ENCODE peak calls at places on chromosome 12, in nine cellular contexts. X is HCT116, O is endothelial cell of umbilical vein, P is HepG2, G is Panc1, I is upper lobe of left lung, N is GM23338, L is stomach, B is suprapubic skin. A is an unnamed sample.

GRCh38 chr12:11815397-11815796 is 165.9 kb downstream of the ETV6 start:
- DNase-seq in N (no peak), P (no peak), B (no peak), I (no peak), O (no peak), G (no peak), X (no peak), L (no peak), A (no peak)

GRCh38 chr12:21155517-21156351 is 24.7 kb downstream of the SLCO1B1 start:
- DNase-seq in O (no peak), P (no peak), G (no peak), L (no peak), B (no peak), N (peak), I (no peak), X (no peak), A (no peak)

GRCh38 chr12:111121840-111122239 is 201.5 kb upstream of the MYL2 start:
- DNase-seq in O (no peak), I (no peak), B (no peak), P (no peak), X (no peak), G (no peak), N (peak), L (no peak), A (no peak)

GRCh38 chr12:117231750-117232149 is 41.5 kb upstream of the FBXO21 start:
- DNase-seq in G (no peak), O (no peak), I (no peak), L (no peak), N (peak), P (no peak), X (peak), B (no peak), A (no peak)

GRCh38 chr12:129258781-129259318 is 405.6 kb downstream of the GLT1D1 start:
- DNase-seq in O (no peak), L (no peak), N (no peak), G (no peak), P (no peak), X (no peak), B (no peak), I (no peak), A (no peak)

GRCh38 chr12:96236221-96236822 is 42.1 kb downstream of the ELK3 start:
- DNase-seq in B (peak), N (no peak), G (no peak), P (no peak), L (no peak), I (peak), X (no peak), O (no peak), A (no peak)

GRCh38 chr12:127054531-127054930 is 1212.4 kb upstream of the TMEM132C start:
- DNase-seq in I (no peak), O (no peak), G (no peak), P (no peak), B (no peak), N (no peak), X (no peak), L (no peak), A (no peak)

GRCh38 chr12:11885261-11886038 is 185.3 kb upstream of the BCL2L14 start:
- DNase-seq in X (no peak), N (no peak), P (peak), O (peak), G (no peak), B (no peak), I (no peak), L (peak), A (no peak)

GRCh38 chr12:12976366-12976765 is 23.7 kb downstream of the HEBP1 start:
- DNase-seq in X (no peak), L (no peak), B (no peak), P (no peak), G (no peak), O (peak), N (no peak), I (no peak), A (no peak)

GRCh38 chr12:85627584-85627983 is 208.6 kb downstream of the RASSF9 start:
- DNase-seq in N (no peak), O (peak), I (no peak), P (no peak), B (no peak), X (no peak), G (no peak), L (no peak), A (no peak)

GRCh38 chr12:85626031-85626781 is 210.0 kb downstream of the RASSF9 start:
- DNase-seq in P (no peak), O (peak), N (no peak), L (no peak), B (no peak), X (peak), G (no peak), I (no peak), A (no peak)

GRCh38 chr12:85623726-85624125 is 212.5 kb downstream of the RASSF9 start:
- DNase-seq in L (no peak), G (no peak), X (no peak), B (no peak), N (no peak), I (no peak), O (no peak), P (no peak), A (no peak)

GRCh38 chr12:85626782-85627171 is 209.4 kb downstream of the RASSF9 start:
- DNase-seq in P (no peak), L (no peak), I (no peak), X (no peak), G (no peak), O (no peak), N (no peak), B (no peak), A (no peak)

GRCh38 chr12:85625467-85625866 is 210.7 kb downstream of the RASSF9 start:
- DNase-seq in B (no peak), G (no peak), I (no peak), N (no peak), X (no peak), L (no peak), O (no peak), P (no peak), A (no peak)
- H3K27ac ChIP-seq in B (no peak), G (no peak), I (no peak), N (no peak), X (no peak), L (no peak), O (peak), P (no peak), A (no peak)

GRCh38 chr12:25958254-25959068 is at the start of gene RASSF8:
- DNase-seq in N (peak), B (peak), X (no peak), O (peak), I (peak), P (peak), G (no peak), L (peak), A (no peak)
- TF ChIP-seq POLR2AphosphoS5 in N (no peak), B (no peak), X (peak), O (peak), I (peak), P (no peak), G (peak), L (no peak), A (no peak)

GRCh38 chr12:16349132-16349463 is 1.7 kb downstream of the MGST1 start:
- DNase-seq in I (no peak), X (no peak), N (peak), O (peak), L (peak), G (no peak), P (peak), B (peak), A (no peak)

GRCh38 chr12:16346931-16347330 is 514 bp upstream of the MGST1 start:
- DNase-seq in O (no peak), N (no peak), P (peak), I (no peak), G (no peak), B (no peak), L (no peak), X (no peak), A (no peak)

GRCh38 chr12:16347391-16348298 is at the start of gene MGST1:
- DNase-seq in N (peak), L (peak), B (peak), X (peak), I (peak), G (no peak), P (peak), O (peak), A (no peak)

GRCh38 chr12:16350682-16351081 is 3.2 kb downstream of the MGST1 start:
- DNase-seq in X (peak), B (peak), L (no peak), G (no peak), P (peak), N (no peak), I (no peak), O (no peak), A (no peak)

DNA sequence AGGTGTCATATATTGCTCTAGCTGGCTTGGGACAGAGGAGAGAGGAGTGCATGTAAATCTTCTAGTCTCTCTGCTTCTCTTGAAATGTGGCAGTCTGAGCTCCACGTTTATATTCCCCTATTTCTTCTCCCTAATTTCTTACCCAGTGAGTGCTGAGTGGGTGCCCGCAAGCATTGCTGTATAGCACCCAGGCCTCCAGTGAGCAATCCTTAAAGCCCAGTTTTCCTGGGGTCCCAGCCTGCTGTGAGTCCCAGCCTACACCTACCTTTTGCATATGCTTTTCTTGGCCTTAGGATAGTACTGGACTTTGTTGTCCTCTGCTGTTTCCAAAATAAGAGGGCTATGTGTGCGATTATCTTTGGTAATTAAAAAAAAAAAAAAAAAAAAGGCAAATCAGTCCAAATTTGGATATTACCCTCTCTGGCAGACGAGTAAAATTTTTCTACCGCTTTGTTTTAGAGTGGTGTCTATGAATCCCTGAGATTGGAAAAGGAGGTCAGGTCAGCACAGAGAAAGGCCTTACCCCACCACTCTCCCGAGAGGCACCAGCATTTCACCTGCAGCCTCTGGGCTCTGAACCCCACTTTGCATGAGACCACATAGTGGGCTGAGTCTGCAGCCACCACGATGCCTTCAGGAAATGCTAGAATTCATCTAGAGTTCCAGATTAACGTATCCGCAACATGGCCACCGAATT is 1.1 kb downstream of the MGST1 start:
- DNase-seq in O (peak), P (no peak), X (no peak), L (no peak), B (no peak), G (no peak), I (no peak), N (peak), A (no peak)
- H3K27ac ChIP-seq in O (peak), P (peak), X (peak), L (peak), B (peak), G (no peak), I (peak), N (peak), A (peak)

GRCh38 chr12:109120095-109120494 is 3.7 kb downstream of the ACACB start:
- DNase-seq in B (no peak), I (no peak), L (no peak), N (no peak), O (no peak), G (no peak), X (no peak), P (no peak), A (no peak)
- TF ChIP-seq POLR2AphosphoS5 in B (no peak), I (no peak), L (no peak), N (no peak), O (no peak), G (no peak), X (no peak), P (no peak), A (no peak)

GRCh38 chr12:124383028-124383427 is 88.1 kb downstream of the RFLNA start:
- DNase-seq in B (no peak), O (no peak), G (no peak), N (no peak), P (no peak), L (no peak), X (no peak), I (peak), A (no peak)
- H3K27ac ChIP-seq in B (no peak), O (peak), G (peak), N (no peak), P (no peak), L (peak), X (no peak), I (peak), A (no peak)

DNA sequence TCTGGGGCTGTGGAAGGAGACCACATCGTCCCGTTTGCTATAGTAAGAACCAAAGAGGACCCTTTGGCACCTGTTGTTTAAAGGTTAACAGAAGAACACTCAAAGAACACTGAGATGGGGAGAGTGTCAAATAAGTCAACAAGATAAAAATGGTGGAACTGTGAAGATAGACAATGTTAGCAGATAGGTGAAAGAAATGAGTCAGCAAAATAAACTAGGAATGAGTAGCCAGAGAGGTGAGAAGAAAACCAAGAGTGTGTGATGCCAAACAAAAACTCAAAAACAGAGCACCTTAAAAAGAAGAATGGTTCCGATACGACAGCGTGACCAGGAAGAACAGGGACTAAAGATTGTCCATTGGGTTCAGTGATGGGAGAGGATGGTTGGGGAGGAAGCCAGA is 74.7 kb upstream of the PIWIL1 start:
- DNase-seq in N (no peak), X (no peak), O (no peak), I (no peak), G (no peak), P (no peak), L (no peak), B (no peak), A (no peak)
- TF ChIP-seq POLR2AphosphoS5 in N (no peak), X (no peak), O (no peak), I (no peak), G (no peak), P (no peak), L (no peak), B (no peak), A (no peak)

DNA sequence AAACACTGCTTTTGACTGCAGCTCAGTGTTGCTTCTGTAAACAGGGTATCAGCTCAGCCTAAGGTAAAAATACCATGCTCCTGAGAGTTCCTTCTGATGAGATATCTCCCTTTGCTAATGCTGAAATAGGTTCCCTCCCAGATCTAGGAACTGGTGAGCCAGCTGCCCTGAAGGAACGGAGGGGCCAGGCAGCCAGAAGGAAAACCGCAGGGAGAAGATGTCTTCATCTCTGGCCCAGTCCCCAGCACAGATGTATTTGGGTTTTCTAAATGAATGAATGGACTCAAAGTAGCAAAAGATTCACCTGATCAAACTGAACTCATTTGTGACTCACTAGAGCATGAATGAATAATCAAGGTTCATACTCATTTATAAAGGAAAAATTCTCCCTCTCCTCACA is 247.8 kb downstream of the MSRB3 start:
- DNase-seq in I (no peak), L (no peak), X (no peak), O (no peak), N (no peak), B (no peak), P (no peak), G (no peak), A (no peak)
- H3K27ac ChIP-seq in I (no peak), L (no peak), X (peak), O (no peak), N (no peak), B (no peak), P (no peak), G (peak), A (no peak)

GRCh38 chr12:71300772-71301675 is 138.6 kb upstream of the LGR5 start:
- DNase-seq in L (no peak), N (no peak), P (no peak), X (no peak), B (no peak), G (no peak), O (no peak), I (no peak), A (no peak)

GRCh38 chr12:71297930-71298329 is 140.1 kb upstream of the TSPAN8 start:
- DNase-seq in G (no peak), P (no peak), O (no peak), N (no peak), L (no peak), I (no peak), X (no peak), B (no peak), A (no peak)

GRCh38 chr12:71303199-71303598 is 136.4 kb upstream of the LGR5 start:
- DNase-seq in G (no peak), I (no peak), N (no peak), B (no peak), L (no peak), O (no peak), P (no peak), X (peak), A (no peak)

GRCh38 chr12:71295913-71296312 is 138.1 kb upstream of the TSPAN8 start:
- DNase-seq in L (no peak), N (no peak), G (no peak), I (no peak), O (no peak), X (no peak), B (no peak), P (no peak), A (no peak)

DNA sequence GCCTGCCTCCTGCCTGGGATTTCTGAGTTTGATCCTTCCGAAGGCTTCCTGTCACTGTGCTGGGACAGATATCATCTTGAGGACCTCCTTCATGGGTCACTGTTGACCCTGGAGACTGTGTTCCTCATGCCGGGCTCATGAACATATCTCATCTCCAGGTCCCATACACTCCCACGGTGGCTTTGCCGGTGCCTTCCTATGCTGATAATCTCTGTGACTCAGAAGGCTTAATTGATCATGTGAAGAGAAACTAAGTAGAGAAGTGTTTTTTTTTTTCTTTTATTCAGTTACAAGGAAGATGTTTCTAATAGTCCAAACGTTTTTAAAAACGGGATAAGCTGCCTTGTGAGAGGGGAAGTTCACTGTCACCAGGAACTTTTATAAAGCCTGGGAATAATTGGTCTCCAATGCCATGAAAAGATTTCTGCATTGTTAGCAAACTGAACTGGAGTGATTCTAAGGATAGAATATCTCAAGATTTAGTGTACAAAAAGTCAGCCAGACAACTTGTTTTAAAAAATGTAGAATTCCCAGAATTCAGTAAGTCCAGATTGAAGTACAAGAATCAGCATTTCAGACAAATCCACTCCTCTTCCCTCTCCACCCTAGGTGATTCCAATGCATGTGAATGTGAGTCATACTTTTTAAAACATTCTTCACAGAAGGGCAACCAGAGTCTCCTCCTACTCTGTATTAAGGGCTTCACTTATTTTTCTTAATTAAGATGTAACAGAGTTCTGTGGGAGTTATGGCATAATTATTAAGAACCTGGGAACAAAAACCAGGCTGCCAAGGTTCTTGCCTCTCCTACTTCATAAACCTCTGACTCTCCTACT is 139.8 kb upstream of the LGR5 start:
- DNase-seq in L (no peak), G (no peak), B (no peak), X (no peak), I (no peak), P (no peak), N (no peak), O (no peak), A (no peak)
- TF ChIP-seq POLR2AphosphoS5 in L (no peak), G (no peak), B (no peak), X (no peak), I (no peak), P (no peak), N (no peak), O (no peak), A (no peak)

GRCh38 chr12:122366685-122367475 is 55.6 kb downstream of the CLIP1 start:
- DNase-seq in N (peak), I (no peak), X (peak), G (peak), B (no peak), L (no peak), P (peak), O (peak), A (no peak)
- H3K27ac ChIP-seq in N (peak), I (no peak), X (peak), G (peak), B (peak), L (peak), P (peak), O (peak), A (peak)